ENCODE peak calls at places on chromosomes 11 and 22, in four cellular contexts. One of them, this sample, is unnamed.

GRCh38 chr11:112440518-112440917 is 179.9 kb upstream of the PLET1 start:
- DNase-seq in GM23338: peak; percentile 82
- DNase-seq in stimulated activated CD4-positive, alpha-beta T cell treated with anti-CD3 and anti-CD28 coated beads, Interleukin-1b, Interleukin-23, amount 100 ng/mL, for 24 hours: no peak
- DNase-seq in mesenchymal stem cell: no peak
- DNase-seq in this sample: no peak

GRCh38 chr11:76700177-76701100 is 29.9 kb upstream of the LRRC32 start:
- DNase-seq in stimulated activated CD4-positive, alpha-beta T cell treated with anti-CD3 and anti-CD28 coated beads, Interleukin-1b, Interleukin-23, amount 100 ng/mL, for 24 hours: no peak
- DNase-seq in mesenchymal stem cell: peak; percentile 94
- DNase-seq in GM23338: no peak
- DNase-seq in this sample: no peak

GRCh38 chr11:120336641-120337132 is 474 bp downstream of the ARHGEF12 start:
- DNase-seq in stimulated activated CD4-positive, alpha-beta T cell treated with anti-CD3 and anti-CD28 coated beads, Interleukin-1b, Interleukin-23, amount 100 ng/mL, for 24 hours: peak; percentile 19
- DNase-seq in mesenchymal stem cell: peak; percentile 56
- DNase-seq in GM23338: peak; percentile 47
- DNase-seq in this sample: no peak

GRCh38 chr11:83007909-83008580 is 63.7 kb downstream of the RAB30 start:
- DNase-seq in GM23338: peak; percentile 24
- DNase-seq in mesenchymal stem cell: peak; percentile 36
- DNase-seq in stimulated activated CD4-positive, alpha-beta T cell treated with anti-CD3 and anti-CD28 coated beads, Interleukin-1b, Interleukin-23, amount 100 ng/mL, for 24 hours: no peak
- DNase-seq in this sample: no peak

GRCh38 chr11:37320921-37321320 is 722.9 kb upstream of the RAG2 start:
- DNase-seq in GM23338: no peak
- DNase-seq in stimulated activated CD4-positive, alpha-beta T cell treated with anti-CD3 and anti-CD28 coated beads, Interleukin-1b, Interleukin-23, amount 100 ng/mL, for 24 hours: no peak
- DNase-seq in mesenchymal stem cell: no peak
- DNase-seq in this sample: no peak

GRCh38 chr11:65290448-65291165 is 24.1 kb upstream of the CDC42EP2 start:
- DNase-seq in stimulated activated CD4-positive, alpha-beta T cell treated with anti-CD3 and anti-CD28 coated beads, Interleukin-1b, Interleukin-23, amount 100 ng/mL, for 24 hours: no peak
- DNase-seq in mesenchymal stem cell: peak; percentile 100
- DNase-seq in GM23338: no peak
- DNase-seq in this sample: no peak

GRCh38 chr22:48086246-48086645 is 1323.8 kb downstream of the TBC1D22A start:
- DNase-seq in stimulated activated CD4-positive, alpha-beta T cell treated with anti-CD3 and anti-CD28 coated beads, Interleukin-1b, Interleukin-23, amount 100 ng/mL, for 24 hours: no peak
- DNase-seq in mesenchymal stem cell: no peak
- DNase-seq in GM23338: no peak
- DNase-seq in this sample: no peak

GRCh38 chr11:76844511-76844910 is 16.2 kb upstream of the ACER3 start:
- DNase-seq in GM23338: no peak
- DNase-seq in stimulated activated CD4-positive, alpha-beta T cell treated with anti-CD3 and anti-CD28 coated beads, Interleukin-1b, Interleukin-23, amount 100 ng/mL, for 24 hours: no peak
- DNase-seq in mesenchymal stem cell: no peak
- DNase-seq in this sample: no peak

GRCh38 chr11:7098235-7098832 is 9.5 kb downstream of the RBMXL2 start:
- DNase-seq in mesenchymal stem cell: peak; percentile 65
- DNase-seq in GM23338: peak; percentile 87
- DNase-seq in stimulated activated CD4-positive, alpha-beta T cell treated with anti-CD3 and anti-CD28 coated beads, Interleukin-1b, Interleukin-23, amount 100 ng/mL, for 24 hours: no peak
- DNase-seq in this sample: peak; percentile 24

GRCh38 chr11:79973701-79974626 is 533.1 kb upstream of the TENM4 start:
- DNase-seq in stimulated activated CD4-positive, alpha-beta T cell treated with anti-CD3 and anti-CD28 coated beads, Interleukin-1b, Interleukin-23, amount 100 ng/mL, for 24 hours: no peak
- DNase-seq in mesenchymal stem cell: peak; percentile 1
- DNase-seq in GM23338: peak; percentile 66
- DNase-seq in this sample: no peak

GRCh38 chr22:39622881-39623367 is 52.4 kb downstream of the CACNA1I start:
- DNase-seq in mesenchymal stem cell: no peak
- DNase-seq in stimulated activated CD4-positive, alpha-beta T cell treated with anti-CD3 and anti-CD28 coated beads, Interleukin-1b, Interleukin-23, amount 100 ng/mL, for 24 hours: peak; percentile 59
- DNase-seq in GM23338: peak; percentile 89
- DNase-seq in this sample: no peak

GRCh38 chr11:107457205-107457557 is 444 bp downstream of the CWF19L2 start:
- DNase-seq in GM23338: peak; percentile 15
- DNase-seq in mesenchymal stem cell: no peak
- DNase-seq in stimulated activated CD4-positive, alpha-beta T cell treated with anti-CD3 and anti-CD28 coated beads, Interleukin-1b, Interleukin-23, amount 100 ng/mL, for 24 hours: no peak
- DNase-seq in this sample: no peak

GRCh38 chr11:110606415-110606814 is 105.8 kb downstream of the ARHGAP20 start:
- DNase-seq in mesenchymal stem cell: no peak
- DNase-seq in GM23338: peak; percentile 37
- DNase-seq in stimulated activated CD4-positive, alpha-beta T cell treated with anti-CD3 and anti-CD28 coated beads, Interleukin-1b, Interleukin-23, amount 100 ng/mL, for 24 hours: no peak
- DNase-seq in this sample: no peak

GRCh38 chr11:67284811-67285540 is 4.1 kb upstream of the ANKRD13D start:
- DNase-seq in mesenchymal stem cell: no peak
- DNase-seq in stimulated activated CD4-positive, alpha-beta T cell treated with anti-CD3 and anti-CD28 coated beads, Interleukin-1b, Interleukin-23, amount 100 ng/mL, for 24 hours: no peak
- DNase-seq in GM23338: no peak
- DNase-seq in this sample: no peak

GRCh38 chr11:587978-588380 is 11.7 kb downstream of the PHRF1 start:
- DNase-seq in GM23338: no peak
- DNase-seq in mesenchymal stem cell: peak; percentile 96
- DNase-seq in stimulated activated CD4-positive, alpha-beta T cell treated with anti-CD3 and anti-CD28 coated beads, Interleukin-1b, Interleukin-23, amount 100 ng/mL, for 24 hours: peak; percentile 43
- DNase-seq in this sample: no peak

GRCh38 chr11:25593221-25593620 is 738.7 kb upstream of the ANO3 start:
- DNase-seq in mesenchymal stem cell: no peak
- DNase-seq in stimulated activated CD4-positive, alpha-beta T cell treated with anti-CD3 and anti-CD28 coated beads, Interleukin-1b, Interleukin-23, amount 100 ng/mL, for 24 hours: no peak
- DNase-seq in GM23338: no peak
- DNase-seq in this sample: no peak

GRCh38 chr11:116519499-116519898 is 253.3 kb downstream of the BUD13 start:
- DNase-seq in GM23338: no peak
- DNase-seq in mesenchymal stem cell: no peak
- DNase-seq in stimulated activated CD4-positive, alpha-beta T cell treated with anti-CD3 and anti-CD28 coated beads, Interleukin-1b, Interleukin-23, amount 100 ng/mL, for 24 hours: no peak
- DNase-seq in this sample: no peak

GRCh38 chr11:72860592-72860991 is 46.4 kb downstream of the ATG16L2 start:
- DNase-seq in GM23338: no peak
- DNase-seq in mesenchymal stem cell: no peak
- DNase-seq in stimulated activated CD4-positive, alpha-beta T cell treated with anti-CD3 and anti-CD28 coated beads, Interleukin-1b, Interleukin-23, amount 100 ng/mL, for 24 hours: no peak
- DNase-seq in this sample: no peak

GRCh38 chr11:95066721-95067041 is at the start of gene SRSF8:
- DNase-seq in stimulated activated CD4-positive, alpha-beta T cell treated with anti-CD3 and anti-CD28 coated beads, Interleukin-1b, Interleukin-23, amount 100 ng/mL, for 24 hours: no peak
- DNase-seq in mesenchymal stem cell: no peak
- DNase-seq in GM23338: no peak
- DNase-seq in this sample: no peak

GRCh38 chr11:8206251-8207079 is 37.6 kb upstream of the RIC3 start:
- DNase-seq in stimulated activated CD4-positive, alpha-beta T cell treated with anti-CD3 and anti-CD28 coated beads, Interleukin-1b, Interleukin-23, amount 100 ng/mL, for 24 hours: no peak
- DNase-seq in GM23338: peak; percentile 70
- DNase-seq in mesenchymal stem cell: no peak
- DNase-seq in this sample: no peak

GRCh38 chr11:36361901-36362391 is 65.9 kb downstream of the PRR5L start:
- DNase-seq in GM23338: peak; percentile 43
- DNase-seq in mesenchymal stem cell: peak; percentile 92
- DNase-seq in stimulated activated CD4-positive, alpha-beta T cell treated with anti-CD3 and anti-CD28 coated beads, Interleukin-1b, Interleukin-23, amount 100 ng/mL, for 24 hours: no peak
- DNase-seq in this sample: no peak

GRCh38 chr11:102144357-102145342 is 34.4 kb downstream of the YAP1 start:
- DNase-seq in stimulated activated CD4-positive, alpha-beta T cell treated with anti-CD3 and anti-CD28 coated beads, Interleukin-1b, Interleukin-23, amount 100 ng/mL, for 24 hours: no peak
- DNase-seq in GM23338: no peak
- DNase-seq in mesenchymal stem cell: peak; percentile 52
- DNase-seq in this sample: peak; percentile 61

GRCh38 chr11:78370406-78371172 is 47.0 kb downstream of the GAB2 start:
- DNase-seq in stimulated activated CD4-positive, alpha-beta T cell treated with anti-CD3 and anti-CD28 coated beads, Interleukin-1b, Interleukin-23, amount 100 ng/mL, for 24 hours: no peak
- DNase-seq in mesenchymal stem cell: peak; percentile 42
- DNase-seq in GM23338: no peak
- DNase-seq in this sample: no peak

GRCh38 chr11:70747889-70748288 is 349.6 kb downstream of the CTTN start:
- DNase-seq in mesenchymal stem cell: no peak
- DNase-seq in GM23338: no peak
- DNase-seq in stimulated activated CD4-positive, alpha-beta T cell treated with anti-CD3 and anti-CD28 coated beads, Interleukin-1b, Interleukin-23, amount 100 ng/mL, for 24 hours: no peak
- DNase-seq in this sample: no peak

GRCh38 chr11:8707541-8708270 is 25.1 kb downstream of the RPL27A start:
- DNase-seq in GM23338: no peak
- DNase-seq in stimulated activated CD4-positive, alpha-beta T cell treated with anti-CD3 and anti-CD28 coated beads, Interleukin-1b, Interleukin-23, amount 100 ng/mL, for 24 hours: no peak
- DNase-seq in mesenchymal stem cell: no peak
- DNase-seq in this sample: no peak

GRCh38 chr11:65100674-65101350 is 4.8 kb downstream of the VPS51 start:
- DNase-seq in mesenchymal stem cell: no peak
- DNase-seq in stimulated activated CD4-positive, alpha-beta T cell treated with anti-CD3 and anti-CD28 coated beads, Interleukin-1b, Interleukin-23, amount 100 ng/mL, for 24 hours: no peak
- DNase-seq in GM23338: no peak
- DNase-seq in this sample: no peak

GRCh38 chr22:22241554-22241898 is 3.1 kb upstream of the VPREB1 start:
- DNase-seq in GM23338: no peak
- DNase-seq in mesenchymal stem cell: no peak
- DNase-seq in stimulated activated CD4-positive, alpha-beta T cell treated with anti-CD3 and anti-CD28 coated beads, Interleukin-1b, Interleukin-23, amount 100 ng/mL, for 24 hours: no peak
- DNase-seq in this sample: no peak

GRCh38 chr22:49649166-49649565 is 178.5 kb downstream of the BRD1 start:
- DNase-seq in mesenchymal stem cell: no peak
- DNase-seq in stimulated activated CD4-positive, alpha-beta T cell treated with anti-CD3 and anti-CD28 coated beads, Interleukin-1b, Interleukin-23, amount 100 ng/mL, for 24 hours: no peak
- DNase-seq in GM23338: no peak
- DNase-seq in this sample: no peak

GRCh38 chr11:34266090-34266912 is 91.5 kb downstream of the ABTB2 start:
- DNase-seq in mesenchymal stem cell: peak; percentile 70
- DNase-seq in GM23338: no peak
- DNase-seq in stimulated activated CD4-positive, alpha-beta T cell treated with anti-CD3 and anti-CD28 coated beads, Interleukin-1b, Interleukin-23, amount 100 ng/mL, for 24 hours: no peak
- DNase-seq in this sample: peak; percentile 91

GRCh38 chr11:45170484-45170883 is 24.0 kb downstream of the PRDM11 start:
- DNase-seq in stimulated activated CD4-positive, alpha-beta T cell treated with anti-CD3 and anti-CD28 coated beads, Interleukin-1b, Interleukin-23, amount 100 ng/mL, for 24 hours: no peak
- DNase-seq in GM23338: no peak
- DNase-seq in mesenchymal stem cell: no peak
- DNase-seq in this sample: no peak

GRCh38 chr22:39176067-39176621 is 23.7 kb upstream of the CBX7 start:
- DNase-seq in stimulated activated CD4-positive, alpha-beta T cell treated with anti-CD3 and anti-CD28 coated beads, Interleukin-1b, Interleukin-23, amount 100 ng/mL, for 24 hours: no peak
- DNase-seq in mesenchymal stem cell: peak; percentile 80
- DNase-seq in GM23338: peak; percentile 92
- DNase-seq in this sample: no peak

GRCh38 chr22:49976439-49977175 is 16.0 kb downstream of the PIM3 start:
- DNase-seq in mesenchymal stem cell: no peak
- DNase-seq in GM23338: no peak
- DNase-seq in stimulated activated CD4-positive, alpha-beta T cell treated with anti-CD3 and anti-CD28 coated beads, Interleukin-1b, Interleukin-23, amount 100 ng/mL, for 24 hours: no peak
- DNase-seq in this sample: no peak

GRCh38 chr22:37560682-37561208 is 465 bp downstream of the CDC42EP1 start:
- DNase-seq in mesenchymal stem cell: peak; percentile 72
- DNase-seq in GM23338: peak; percentile 41
- DNase-seq in stimulated activated CD4-positive, alpha-beta T cell treated with anti-CD3 and anti-CD28 coated beads, Interleukin-1b, Interleukin-23, amount 100 ng/mL, for 24 hours: no peak
- DNase-seq in this sample: no peak

GRCh38 chr11:125071831-125072209 is 8.7 kb downstream of the SLC37A2 start:
- DNase-seq in mesenchymal stem cell: no peak
- DNase-seq in stimulated activated CD4-positive, alpha-beta T cell treated with anti-CD3 and anti-CD28 coated beads, Interleukin-1b, Interleukin-23, amount 100 ng/mL, for 24 hours: no peak
- DNase-seq in GM23338: no peak
- DNase-seq in this sample: no peak

GRCh38 chr11:75450826-75451783 is 18.1 kb upstream of the KLHL35 start:
- DNase-seq in mesenchymal stem cell: no peak
- DNase-seq in stimulated activated CD4-positive, alpha-beta T cell treated with anti-CD3 and anti-CD28 coated beads, Interleukin-1b, Interleukin-23, amount 100 ng/mL, for 24 hours: peak; percentile 21
- DNase-seq in GM23338: peak; percentile 89
- DNase-seq in this sample: no peak

GRCh38 chr22:26681395-26681821 is 24.0 kb downstream of the MIAT start:
- DNase-seq in mesenchymal stem cell: peak; percentile 87
- DNase-seq in GM23338: peak; percentile 90
- DNase-seq in stimulated activated CD4-positive, alpha-beta T cell treated with anti-CD3 and anti-CD28 coated beads, Interleukin-1b, Interleukin-23, amount 100 ng/mL, for 24 hours: no peak
- DNase-seq in this sample: no peak

GRCh38 chr11:88398372-88399140 is 61.0 kb upstream of the CTSC start:
- DNase-seq in stimulated activated CD4-positive, alpha-beta T cell treated with anti-CD3 and anti-CD28 coated beads, Interleukin-1b, Interleukin-23, amount 100 ng/mL, for 24 hours: no peak
- DNase-seq in GM23338: no peak
- DNase-seq in mesenchymal stem cell: peak; percentile 59
- DNase-seq in this sample: no peak